ENCODE peak calls at places on chromosomes 13 and 19, in seven cellular contexts. U, V, G, L, X, H and W are unnamed samples.

GRCh38 chr13:114002771-114003321 is 29.0 kb upstream of the C13orf46 start:
- DNase-seq in U (no peak), V (peak), G (no peak), L (no peak), X (no peak), H (no peak), W (no peak)

GRCh38 chr13:20721454-20722357 is 18.2 kb downstream of the IL17D start:
- DNase-seq in U (peak), V (peak), G (peak), L (peak), X (no peak), H (no peak), W (no peak)

GRCh38 chr19:18593367-18594095 is 4.9 kb downstream of the REX1BD start:
- DNase-seq in U (no peak), V (no peak), G (no peak), L (no peak), X (no peak), H (no peak), W (peak)

GRCh38 chr19:2207991-2208860 is 27.9 kb downstream of the PLEKHJ1 start:
- DNase-seq in U (peak), V (peak), G (no peak), L (peak), X (peak), H (peak), W (peak)

GRCh38 chr13:108968566-108968965 is 339.2 kb downstream of the MYO16 start:
- DNase-seq in U (no peak), V (no peak), G (no peak), L (no peak), X (no peak), H (no peak), W (no peak)

GRCh38 chr13:94481966-94482365 is 2.5 kb upstream of the DCT start:
- DNase-seq in U (no peak), V (peak), G (peak), L (no peak), X (no peak), H (no peak), W (no peak)

GRCh38 chr19:38559428-38560401 is 58.0 kb downstream of the MAP4K1 start:
- DNase-seq in U (no peak), V (no peak), G (peak), L (no peak), X (peak), H (peak), W (peak)

GRCh38 chr13:111658150-111659100 is 338.0 kb downstream of the TEX29 start:
- DNase-seq in U (peak), V (no peak), G (no peak), L (no peak), X (no peak), H (no peak), W (no peak)

GRCh38 chr19:3179739-3180293 is 1.2 kb downstream of the S1PR4 start:
- DNase-seq in U (no peak), V (no peak), G (no peak), L (no peak), X (no peak), H (no peak), W (peak)

GRCh38 chr13:93603043-93603442 is 376.4 kb downstream of the GPC6 start:
- DNase-seq in U (no peak), V (no peak), G (peak), L (no peak), X (no peak), H (no peak), W (no peak)

GRCh38 chr19:42529248-42529764 is 1.0 kb upstream of the CEACAM1 start:
- DNase-seq in U (peak), V (peak), G (peak), L (peak), X (peak), H (peak), W (peak)

GRCh38 chr13:111470933-111471332 is 150.5 kb downstream of the TEX29 start:
- DNase-seq in U (no peak), V (no peak), G (no peak), L (no peak), X (no peak), H (no peak), W (no peak)

GRCh38 chr19:5539431-5539833 is 28.3 kb downstream of the TINCR start:
- DNase-seq in U (peak), V (peak), G (no peak), L (no peak), X (no peak), H (no peak), W (no peak)

GRCh38 chr19:16067205-16067938 is 8.9 kb upstream of the TPM4 start:
- DNase-seq in U (no peak), V (no peak), G (peak), L (peak), X (no peak), H (no peak), W (no peak)

GRCh38 chr13:40205771-40206240 is 460.6 kb downstream of the FOXO1 start:
- DNase-seq in U (no peak), V (no peak), G (no peak), L (no peak), X (no peak), H (no peak), W (no peak)

GRCh38 chr19:47613165-47614146 is 4.5 kb downstream of the BICRA start:
- DNase-seq in U (peak), V (no peak), G (no peak), L (no peak), X (no peak), H (no peak), W (no peak)

GRCh38 chr13:60583196-60583908 is 186.3 kb downstream of the TDRD3 start:
- DNase-seq in U (no peak), V (no peak), G (no peak), L (no peak), X (no peak), H (no peak), W (no peak)

GRCh38 chr19:41860419-41861097 is 503 bp downstream of the RPS19 start:
- DNase-seq in U (no peak), V (no peak), G (no peak), L (no peak), X (no peak), H (no peak), W (no peak)

GRCh38 chr13:82661126-82661525 is 1221.1 kb downstream of the SLITRK1 start:
- DNase-seq in U (no peak), V (no peak), G (no peak), L (no peak), X (no peak), H (no peak), W (no peak)

GRCh38 chr19:38890686-38891085 is 8.7 kb downstream of the SIRT2 start:
- DNase-seq in U (no peak), V (no peak), G (no peak), L (no peak), X (no peak), H (no peak), W (no peak)

GRCh38 chr19:13033819-13034611 is 38.7 kb downstream of the NFIX start:
- DNase-seq in U (peak), V (peak), G (peak), L (peak), X (peak), H (no peak), W (peak)

GRCh38 chr19:1295169-1296012 is 9.7 kb downstream of the EFNA2 start:
- DNase-seq in U (peak), V (no peak), G (peak), L (no peak), X (peak), H (no peak), W (peak)

GRCh38 chr19:33186835-33187540 is 7.1 kb upstream of the LRP3 start:
- DNase-seq in U (no peak), V (no peak), G (no peak), L (no peak), X (no peak), H (no peak), W (no peak)

GRCh38 chr19:52541608-52542007 is 14.1 kb downstream of the ZNF808 start:
- DNase-seq in U (no peak), V (no peak), G (no peak), L (no peak), X (no peak), H (no peak), W (no peak)

DNA sequence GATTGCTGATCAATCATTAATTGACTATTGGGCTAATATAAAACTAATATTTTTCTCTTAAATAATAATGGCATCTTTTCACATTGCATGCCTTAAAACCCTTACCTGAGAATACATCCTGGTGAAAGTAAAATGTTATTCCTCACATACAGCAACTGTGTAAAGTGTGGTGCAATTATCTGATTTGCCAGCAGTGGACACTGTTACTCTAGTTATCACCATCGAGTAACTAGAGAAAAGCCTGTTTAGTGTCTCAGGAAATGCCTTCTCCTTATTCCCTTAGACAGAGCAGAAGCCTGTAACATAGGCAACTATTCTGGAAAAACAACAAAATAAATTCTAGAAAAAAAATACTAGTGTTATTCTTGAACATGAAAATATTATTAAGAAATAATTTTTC is 459.8 kb downstream of the FGF14 start:
- DNase-seq in U (peak), V (no peak), G (peak), L (no peak), X (no peak), H (no peak), W (no peak)
- TF ChIP-seq CTCF in U (peak), V (peak), G (peak), L (no peak), X (peak), H (no peak), W (no peak)

DNA sequence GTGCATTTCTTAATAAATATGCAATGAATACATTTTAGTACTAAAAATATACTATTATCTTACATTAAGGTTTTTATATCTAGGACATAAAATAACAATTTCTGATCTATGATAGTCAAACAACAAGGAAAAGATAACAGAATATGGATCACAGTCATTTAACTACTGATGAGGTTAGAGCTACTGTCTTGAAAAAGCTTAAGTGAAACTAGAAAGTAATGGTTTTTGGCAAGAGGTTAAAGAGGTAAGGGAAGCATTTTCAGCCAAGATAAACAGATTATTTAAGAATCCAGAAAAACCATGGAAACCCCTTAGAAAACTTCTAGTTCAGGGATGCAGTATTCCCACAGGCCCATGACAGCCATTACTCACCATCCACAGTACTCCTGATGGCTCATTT is 787.4 kb downstream of the DACH1 start:
- DNase-seq in U (no peak), V (no peak), G (no peak), L (no peak), X (no peak), H (no peak), W (no peak)
- TF ChIP-seq CTCF in U (no peak), V (no peak), G (no peak), L (no peak), X (no peak), H (no peak), W (no peak)

GRCh38 chr13:100728201-100728600 is 53.6 kb upstream of the TMTC4 start:
- DNase-seq in U (no peak), V (no peak), G (no peak), L (no peak), X (no peak), H (no peak), W (no peak)
- TF ChIP-seq CTCF in U (no peak), V (no peak), G (no peak), L (no peak), X (no peak), H (no peak), W (no peak)

GRCh38 chr13:41332829-41333228 is 21.8 kb downstream of the NAA16 start:
- DNase-seq in U (no peak), V (no peak), G (no peak), L (no peak), X (no peak), H (no peak), W (no peak)
- TF ChIP-seq CTCF in U (no peak), V (no peak), G (no peak), L (no peak), X (no peak), H (no peak), W (no peak)

GRCh38 chr13:76292031-76292430 is 594.2 kb downstream of the KCTD12 start:
- DNase-seq in U (no peak), V (no peak), G (no peak), L (no peak), X (no peak), H (no peak), W (no peak)
- TF ChIP-seq CTCF in U (no peak), V (no peak), G (no peak), L (no peak), X (no peak), H (no peak), W (no peak)